ENCODE peak calls at places on chromosomes 4 and X, in seven cellular contexts. I is NCI-H345; W is activated effector memory CD4-positive, alpha-beta T cell treated with anti-CD3 and anti-CD28 coated beads, Interleukin-2, amount 50 U/mL, for 16 hours; U is NCI-H146; Z is T-helper 17 cell; P is stimulated activated naive B cell treated with anti-CD40 and anti-IgM and Interleukin-4, amounts not matched to agents 10 μg/mL and 1 μg/mL and 100 μg/mL, for 72 hours; K is AG08395. L is an unnamed sample.

GRCh38 chr4:71711985-71712348 is 71.9 kb downstream of the GC start:
- DNase-seq in U (no peak), Z (no peak), P (no peak), I (no peak), W (no peak), K (no peak), L (no peak)

GRCh38 chrX:78643106-78643505 is 16.0 kb downstream of the RTL3 start:
- DNase-seq in W (no peak), U (no peak), I (no peak), K (no peak), P (no peak), Z (no peak), L (no peak)

GRCh38 chr4:165248102-165248501 is 40.7 kb downstream of the KLHL2 start:
- DNase-seq in P (no peak), I (no peak), K (no peak), Z (no peak), U (no peak), W (no peak), L (no peak)

GRCh38 chrX:24482823-24483410 is 17.8 kb downstream of the PDK3 start:
- DNase-seq in U (no peak), K (no peak), I (no peak), W (no peak), P (no peak), Z (no peak), L (no peak)

GRCh38 chr4:41512604-41513003 is 25.4 kb upstream of the LIMCH1 start:
- DNase-seq in W (no peak), K (no peak), Z (no peak), I (no peak), U (no peak), P (no peak), L (no peak)

GRCh38 chrX:40155617-40156471 is 58.1 kb upstream of the BCOR start:
- DNase-seq in P (no peak), Z (no peak), W (no peak), K (no peak), U (peak; percentile 33), I (peak; percentile 30), L (no peak)

GRCh38 chr4:170591076-170591475 is 501.3 kb upstream of the AADAT start:
- DNase-seq in W (no peak), P (no peak), U (no peak), K (no peak), Z (no peak), I (no peak), L (no peak)

GRCh38 chrX:138018145-138018799 is 452.3 kb downstream of the ZIC3 start:
- DNase-seq in K (no peak), W (no peak), P (no peak), Z (no peak), I (no peak), U (peak; percentile 73), L (no peak)

GRCh38 chr4:126405369-126405982 is 1090.7 kb downstream of the FAT4 start:
- DNase-seq in P (no peak), I (no peak), Z (no peak), W (no peak), U (no peak), K (no peak), L (peak; percentile 36)

GRCh38 chr4:128347930-128348660 is 60.5 kb upstream of the PGRMC2 start:
- DNase-seq in Z (no peak), I (no peak), W (no peak), U (no peak), K (no peak), P (no peak), L (peak; percentile 50)

GRCh38 chr4:142697928-142698327 is 148.2 kb downstream of the INPP4B start:
- DNase-seq in P (no peak), K (no peak), Z (no peak), U (no peak), I (no peak), W (no peak), L (no peak)

GRCh38 chrX:11704725-11705495 is 39.2 kb upstream of the ARHGAP6 start:
- DNase-seq in P (no peak), Z (no peak), W (no peak), K (peak; percentile 13), I (no peak), U (no peak), L (peak; percentile 22)

GRCh38 chr4:47519239-47519883 is 34.3 kb downstream of the ATP10D start:
- DNase-seq in K (no peak), U (no peak), Z (no peak), P (peak; percentile 24), W (no peak), I (no peak), L (peak; percentile 43)

L was measured in LHCN-M2.